ENCODE peak calls at places on chromosomes 16 and 17, in nine cellular contexts. K is fibroblast of lung; N is SK-N-SH; H is CD8-positive, alpha-beta T cell; S is Panc1; A is body of pancreas; B is cardiac muscle cell; W is endothelial cell of umbilical vein; V is IMR-90. O is an unnamed sample. For H3K4me1, the result is how much of the 10 kb centered on the place peaks cover.

GRCh38 chr16:87929986-87930385 is 6.3 kb downstream of the CA5A start:
- DNase-seq in K (peak), N (no peak), H (no peak), S (no peak), A (no peak), B (no peak), W (no peak), V (no peak), O (no peak)

GRCh38 chr16:2866422-2866821 is 8.5 kb upstream of the PRSS22 start:
- DNase-seq in K (no peak), N (no peak), H (no peak), S (no peak), A (no peak), B (no peak), W (no peak), V (no peak), O (no peak)

GRCh38 chr16:22355487-22355908 is 18.9 kb downstream of the CDR2 start:
- DNase-seq in K (no peak), N (no peak), H (no peak), S (no peak), A (no peak), B (no peak), W (no peak), V (no peak), O (no peak)

GRCh38 chr16:15952265-15952711 is 2.9 kb downstream of the ABCC1 start:
- DNase-seq in K (peak), N (peak), H (no peak), S (no peak), A (no peak), B (no peak), W (peak), V (no peak), O (no peak)

GRCh38 chr16:7294020-7294419 is 38.6 kb upstream of the RBFOX1 start:
- DNase-seq in K (no peak), N (no peak), H (no peak), S (no peak), A (no peak), B (no peak), W (no peak), V (no peak), O (no peak)

GRCh38 chr17:64129765-64130558 is at the start of gene ERN1:
- DNase-seq in K (peak), N (peak), H (peak), S (no peak), A (peak), B (peak), W (peak), V (peak), O (peak)

GRCh38 chr17:9904277-9905077 is 594 bp downstream of the RCVRN start:
- DNase-seq in K (no peak), N (no peak), H (no peak), S (no peak), A (no peak), B (no peak), W (no peak), V (no peak), O (no peak)

GRCh38 chr16:52993179-52993578 is 59.5 kb downstream of the CHD9NB start:
- DNase-seq in K (no peak), N (no peak), H (no peak), S (no peak), A (no peak), B (no peak), W (no peak), V (no peak), O (no peak)

GRCh38 chr17:73068322-73069153 is 23.9 kb downstream of the SLC39A11 start:
- DNase-seq in K (peak), N (peak), H (no peak), S (no peak), A (peak), B (peak), W (peak), V (peak), O (no peak)

GRCh38 chr16:3020247-3020603 is at the start of gene TNFRSF12A:
- DNase-seq in K (peak), N (peak), H (peak), S (no peak), A (peak), B (peak), W (peak), V (peak), O (peak)

GRCh38 chr17:50957600-50958575 is 91.7 kb upstream of the TOB1 start:
- DNase-seq in K (no peak), N (no peak), H (no peak), S (no peak), A (no peak), B (no peak), W (no peak), V (no peak), O (no peak)

GRCh38 chr17:20926532-20926931 is 116.3 kb downstream of the USP22 start:
- DNase-seq in K (peak), N (no peak), H (no peak), S (no peak), A (no peak), B (peak), W (no peak), V (peak), O (no peak)

GRCh38 chr17:37392024-37392590 is 14.5 kb downstream of the ACACA start:
- DNase-seq in K (peak), N (no peak), H (no peak), S (no peak), A (no peak), B (peak), W (no peak), V (peak), O (no peak)

GRCh38 chr17:58706351-58707140 is 14.1 kb downstream of the RAD51C start:
- DNase-seq in K (peak), N (no peak), H (no peak), S (no peak), A (no peak), B (no peak), W (peak), V (no peak), O (no peak)

GRCh38 chr17:61208301-61209098 is 191.1 kb upstream of the TBX2 start:
- DNase-seq in K (no peak), N (no peak), H (no peak), S (no peak), A (no peak), B (peak), W (no peak), V (peak), O (no peak)

GRCh38 chr17:76266244-76266938 is 1.2 kb downstream of the UBALD2 start:
- DNase-seq in K (peak), N (peak), H (no peak), S (no peak), A (no peak), B (peak), W (peak), V (peak), O (no peak)
- TF ChIP-seq CTCF in K (no peak), N (no peak), H (no peak), S (no peak), A (no peak), B (no peak), W (no peak), V (no peak), O (no peak)

DNA sequence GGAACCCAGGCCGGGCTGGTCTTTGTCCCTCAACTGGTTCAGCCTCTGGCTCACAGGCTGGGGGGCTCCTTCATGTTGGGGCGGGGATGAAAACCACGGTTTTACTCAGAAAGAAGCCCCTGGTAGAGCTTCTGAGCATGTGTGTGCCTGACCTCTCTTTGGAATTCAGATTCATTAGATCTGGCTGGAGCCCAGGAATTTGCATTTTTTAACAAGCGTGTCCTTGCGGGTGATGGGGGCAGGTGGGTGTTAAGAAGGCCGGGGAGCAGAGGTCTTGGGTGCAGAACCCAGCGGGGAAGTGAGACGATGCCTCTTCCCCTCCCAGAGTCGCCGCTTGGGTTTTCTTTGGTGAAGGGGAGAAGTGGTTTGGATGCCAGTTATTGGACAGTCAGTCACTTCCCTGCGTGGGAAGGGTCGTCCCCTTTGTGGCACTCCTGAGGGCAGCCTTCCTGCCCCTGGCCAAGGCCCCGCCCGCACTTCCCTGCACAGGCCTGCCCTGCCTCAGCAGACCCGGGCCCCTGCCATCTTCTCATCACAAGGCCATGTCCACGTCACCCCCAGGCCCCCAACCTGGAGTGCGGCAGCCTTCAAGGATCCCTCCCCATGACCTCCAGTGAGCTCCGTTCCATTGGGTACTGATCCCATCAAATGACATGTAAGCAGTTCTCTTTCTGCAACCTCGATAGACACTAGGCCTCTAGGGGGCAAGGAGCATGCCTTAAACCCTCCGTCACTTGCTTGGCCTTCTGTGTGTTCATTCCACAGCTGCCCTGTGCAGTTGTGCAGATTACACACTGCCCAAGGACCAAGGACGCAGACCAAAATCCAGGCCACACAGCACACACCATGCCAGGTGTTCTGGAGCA is 177.7 kb upstream of the CIBAR2 start:
- DNase-seq in K (no peak), N (no peak), H (no peak), S (no peak), A (no peak), B (no peak), W (no peak), V (no peak), O (no peak)
- H3K27ac ChIP-seq in K (no peak), N (no peak), H (no peak), S (peak), A (no peak), B (no peak), W (no peak), V (no peak), O (no peak)

GRCh38 chr17:8160741-8161221 is 2.0 kb downstream of the VAMP2 start:
- DNase-seq in K (no peak), N (no peak), H (no peak), S (no peak), A (no peak), B (no peak), W (no peak), V (no peak), O (no peak)
- H3K4me1 ChIP-seq in K (under half), N (under half), H (half or more), S (under half), A (half or more), B (under half), W (under half), V (under half), O (half or more)

GRCh38 chr16:1180772-1181714 is 28.1 kb downstream of the CACNA1H start:
- DNase-seq in K (no peak), N (no peak), H (no peak), S (no peak), A (peak), B (no peak), W (no peak), V (no peak), O (no peak)
- TF ChIP-seq CTCF in K (no peak), N (peak), H (no peak), S (peak), A (no peak), B (no peak), W (peak), V (peak), O (no peak)

DNA sequence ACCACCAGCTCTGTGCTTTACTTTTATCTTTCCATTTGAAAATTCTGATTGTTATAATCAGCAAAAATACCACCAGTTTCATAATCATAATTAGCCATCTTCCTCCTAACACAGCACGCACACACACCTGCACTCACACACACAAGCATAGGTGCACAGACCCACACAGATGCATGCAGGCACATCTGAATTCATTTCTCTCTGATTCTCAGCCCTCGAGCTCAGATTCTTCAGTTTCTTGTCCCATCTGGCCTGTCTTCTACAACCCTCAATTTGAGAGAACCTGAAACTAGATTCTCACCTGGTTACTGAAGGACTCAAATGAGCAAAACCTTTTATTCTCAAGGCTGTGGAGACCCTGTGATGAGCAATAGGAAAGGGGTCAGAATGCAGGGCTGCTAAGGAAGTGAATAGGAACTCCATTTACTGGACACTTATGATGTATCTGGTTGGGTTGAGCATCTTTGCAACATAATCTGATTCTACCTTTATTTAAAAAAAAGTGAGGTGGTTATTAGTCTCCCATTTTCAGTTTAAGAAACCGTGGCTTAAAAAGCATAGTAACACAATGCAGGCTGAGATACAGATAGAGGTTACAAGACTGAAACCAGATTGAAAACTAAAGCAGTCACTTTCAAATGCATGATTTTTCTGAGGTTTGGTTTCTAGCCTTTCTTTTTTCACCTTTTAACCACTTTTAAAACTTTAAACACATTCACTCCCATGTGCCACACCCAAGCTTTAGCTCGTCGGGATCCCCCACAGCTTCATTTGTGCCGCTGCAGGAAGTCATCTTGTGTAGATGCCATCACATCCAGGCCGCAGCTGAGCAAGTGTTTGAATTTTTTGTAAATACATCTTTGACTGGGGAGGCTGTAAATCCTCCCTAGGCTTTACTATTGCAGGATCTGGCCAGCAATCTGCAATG is 9.4 kb downstream of the KRT33A start:
- DNase-seq in K (no peak), N (no peak), H (peak), S (no peak), A (no peak), B (no peak), W (no peak), V (no peak), O (no peak)
- H3K27ac ChIP-seq in K (no peak), N (no peak), H (peak), S (no peak), A (no peak), B (no peak), W (no peak), V (no peak), O (no peak)

GRCh38 chr17:80384078-80384960 is 30.6 kb upstream of the ENDOV start:
- DNase-seq in K (no peak), N (no peak), H (no peak), S (no peak), A (no peak), B (no peak), W (no peak), V (no peak), O (peak)

GRCh38 chr17:80387071-80387470 is 27.9 kb upstream of the ENDOV start:
- DNase-seq in K (no peak), N (no peak), H (no peak), S (no peak), A (no peak), B (no peak), W (no peak), V (no peak), O (no peak)

GRCh38 chr17:80386341-80386740 is 28.6 kb upstream of the ENDOV start:
- DNase-seq in K (no peak), N (no peak), H (no peak), S (no peak), A (no peak), B (no peak), W (no peak), V (no peak), O (no peak)

GRCh38 chr17:80382956-80383355 is 32.0 kb upstream of the ENDOV start:
- DNase-seq in K (no peak), N (no peak), H (no peak), S (no peak), A (no peak), B (no peak), W (no peak), V (no peak), O (peak)

DNA sequence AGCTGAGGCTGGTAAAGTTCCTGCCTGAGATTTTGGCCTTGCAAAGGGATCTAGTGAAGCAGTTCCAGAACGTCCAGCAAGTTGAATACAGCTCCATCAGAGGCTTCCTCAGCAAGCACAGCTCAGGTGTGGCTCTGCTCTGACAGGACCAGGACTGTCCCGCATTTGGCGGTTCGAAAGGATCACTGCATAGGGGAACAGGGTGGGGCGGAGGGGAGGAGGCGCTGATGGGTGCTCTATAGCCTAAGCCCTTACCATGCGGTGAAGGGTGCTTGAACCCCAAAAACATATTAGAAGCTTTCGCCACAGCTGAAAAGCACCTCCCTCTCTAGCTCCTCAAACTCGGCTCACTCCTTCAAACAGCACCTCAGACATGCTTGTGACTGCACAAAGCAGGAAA is 29.9 kb upstream of the ENDOV start:
- DNase-seq in K (no peak), N (no peak), H (no peak), S (no peak), A (no peak), B (no peak), W (no peak), V (no peak), O (no peak)
- H3K4me1 ChIP-seq in K (under half), N (under half), H (under half), S (under half), A (under half), B (under half), W (under half), V (under half), O (under half)